ENCODE peak calls at places on chromosome 21, in four cellular contexts. B is testis, L is lower leg skin, V is sigmoid colon. D is an unnamed sample.

GRCh38 chr21:37423103-37423502 is 56.5 kb downstream of the DYRK1A start:
- DNase-seq in L (no peak), V (no peak), B (no peak), D (no peak)

GRCh38 chr21:27507695-27508094 is 540.8 kb upstream of the ADAMTS5 start:
- DNase-seq in L (no peak), B (no peak), V (no peak), D (no peak)

GRCh38 chr21:16117851-16118592 is 388.2 kb downstream of the USP25 start:
- DNase-seq in L (no peak), V (no peak), B (no peak), D (no peak)

GRCh38 chr21:40732998-40733397 is 114.0 kb downstream of the DSCAM start:
- DNase-seq in B (no peak), V (no peak), L (no peak), D (no peak)

GRCh38 chr21:45158491-45159423 is 84.4 kb downstream of the ADARB1 start:
- DNase-seq in B (no peak), V (no peak), L (no peak), D (no peak)

GRCh38 chr21:22791986-22792560 is 1793.9 kb downstream of the NCAM2 start:
- DNase-seq in B (peak; percentile 53), V (no peak), L (no peak), D (peak; percentile 65)

GRCh38 chr21:30072496-30072895 is 94.1 kb downstream of the CLDN17 start:
- DNase-seq in L (no peak), B (peak; percentile 53), V (no peak), D (peak; percentile 26)

GRCh38 chr21:41321211-41321907 is 4.8 kb downstream of the FAM3B start:
- DNase-seq in V (no peak), B (no peak), L (no peak), D (no peak)

GRCh38 chr21:28991861-28992525 is 684 bp downstream of the LTN1 start:
- DNase-seq in B (peak; percentile 37), V (no peak), L (no peak), D (peak; percentile 72)

GRCh38 chr21:36210779-36211659 is 54.4 kb downstream of the DOP1B start:
- DNase-seq in B (no peak), V (no peak), L (no peak), D (no peak)

GRCh38 chr21:40051801-40052200 is 184.6 kb downstream of the PCP4 start:
- DNase-seq in L (no peak), V (no peak), B (no peak), D (no peak)

GRCh38 chr21:28769683-28770082 is 223.0 kb downstream of the LTN1 start:
- DNase-seq in B (no peak), V (no peak), L (no peak), D (no peak)

GRCh38 chr21:27301216-27301615 is 334.3 kb upstream of the ADAMTS5 start:
- DNase-seq in L (no peak), B (no peak), V (no peak), D (no peak)

GRCh38 chr21:20388400-20388799 is 609.8 kb upstream of the NCAM2 start:
- DNase-seq in L (no peak), B (no peak), V (no peak), D (no peak)

GRCh38 chr21:29477941-29478340 is 179.2 kb downstream of the BACH1 start:
- DNase-seq in B (no peak), V (no peak), L (no peak), D (no peak)

GRCh38 chr21:36065497-36066036 is 4.3 kb upstream of the CBR1 start:
- DNase-seq in B (no peak), V (no peak), L (no peak), D (no peak)

GRCh38 chr21:28393279-28393678 is 599.4 kb downstream of the LTN1 start:
- DNase-seq in V (no peak), L (no peak), B (no peak), D (peak; percentile 20)

GRCh38 chr21:33971492-33972013 is 55.9 kb upstream of the ATP5PO start:
- DNase-seq in V (no peak), B (no peak), L (no peak), D (no peak)

GRCh38 chr21:46388206-46388880 is 64.4 kb downstream of the PCNT start:
- DNase-seq in V (no peak), L (no peak), B (no peak), D (no peak)

GRCh38 chr21:46388896-46389295 is 64.9 kb downstream of the PCNT start:
- DNase-seq in L (no peak), V (no peak), B (no peak), D (no peak)

GRCh38 chr21:46384556-46384955 is 60.6 kb downstream of the PCNT start:
- DNase-seq in V (no peak), B (no peak), L (no peak), D (no peak)

GRCh38 chr21:46386726-46387073 is 62.7 kb downstream of the PCNT start:
- DNase-seq in B (no peak), V (no peak), L (no peak), D (no peak)

DNA sequence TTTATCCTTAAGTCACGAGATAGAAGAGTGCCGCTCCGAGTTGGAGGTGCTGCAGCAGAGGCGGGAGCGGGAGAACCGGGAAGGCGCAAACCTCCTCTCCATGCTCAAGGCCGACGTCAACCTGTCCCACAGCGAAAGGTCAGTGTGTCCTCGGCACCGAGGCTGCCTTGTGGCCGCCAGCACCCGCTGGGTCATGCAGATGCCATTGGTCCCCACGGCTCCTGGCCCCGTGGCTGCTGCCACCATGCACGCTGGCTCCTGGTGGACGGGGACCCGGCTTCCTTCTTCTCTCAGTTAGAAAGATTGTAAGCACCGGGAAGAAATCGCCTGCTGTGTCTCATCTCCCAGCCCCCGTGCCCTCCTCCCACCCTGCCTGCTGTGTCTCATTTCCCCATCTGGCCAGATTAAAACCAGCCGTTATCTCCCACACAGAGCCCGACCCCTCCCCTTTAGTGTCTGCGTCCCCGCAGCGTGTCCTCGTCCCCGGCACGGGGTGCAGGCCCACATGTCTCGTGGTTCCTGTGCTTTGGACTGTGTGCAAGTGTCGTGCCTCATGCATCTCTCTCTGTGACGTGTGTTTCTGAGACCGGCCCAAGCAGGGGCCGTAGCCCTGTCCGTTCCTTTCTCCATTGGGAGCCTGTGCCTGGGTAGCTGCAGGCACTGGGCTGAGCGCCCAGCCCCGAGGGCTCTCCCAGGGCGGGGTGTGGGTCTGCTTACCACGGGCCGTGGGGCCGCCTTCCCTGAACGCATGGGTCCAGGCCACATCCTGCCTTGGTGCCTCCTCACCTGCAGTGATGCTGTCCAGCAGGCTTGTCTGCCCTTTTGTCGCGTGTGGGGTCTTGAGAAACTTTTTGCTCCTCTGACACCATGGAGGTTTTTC is 62.1 kb downstream of the PCNT start:
- DNase-seq in V (no peak), B (no peak), L (no peak), D (no peak)
- TF ChIP-seq POLR2A in V (no peak), B (no peak), L (no peak), D (no peak)

DNA sequence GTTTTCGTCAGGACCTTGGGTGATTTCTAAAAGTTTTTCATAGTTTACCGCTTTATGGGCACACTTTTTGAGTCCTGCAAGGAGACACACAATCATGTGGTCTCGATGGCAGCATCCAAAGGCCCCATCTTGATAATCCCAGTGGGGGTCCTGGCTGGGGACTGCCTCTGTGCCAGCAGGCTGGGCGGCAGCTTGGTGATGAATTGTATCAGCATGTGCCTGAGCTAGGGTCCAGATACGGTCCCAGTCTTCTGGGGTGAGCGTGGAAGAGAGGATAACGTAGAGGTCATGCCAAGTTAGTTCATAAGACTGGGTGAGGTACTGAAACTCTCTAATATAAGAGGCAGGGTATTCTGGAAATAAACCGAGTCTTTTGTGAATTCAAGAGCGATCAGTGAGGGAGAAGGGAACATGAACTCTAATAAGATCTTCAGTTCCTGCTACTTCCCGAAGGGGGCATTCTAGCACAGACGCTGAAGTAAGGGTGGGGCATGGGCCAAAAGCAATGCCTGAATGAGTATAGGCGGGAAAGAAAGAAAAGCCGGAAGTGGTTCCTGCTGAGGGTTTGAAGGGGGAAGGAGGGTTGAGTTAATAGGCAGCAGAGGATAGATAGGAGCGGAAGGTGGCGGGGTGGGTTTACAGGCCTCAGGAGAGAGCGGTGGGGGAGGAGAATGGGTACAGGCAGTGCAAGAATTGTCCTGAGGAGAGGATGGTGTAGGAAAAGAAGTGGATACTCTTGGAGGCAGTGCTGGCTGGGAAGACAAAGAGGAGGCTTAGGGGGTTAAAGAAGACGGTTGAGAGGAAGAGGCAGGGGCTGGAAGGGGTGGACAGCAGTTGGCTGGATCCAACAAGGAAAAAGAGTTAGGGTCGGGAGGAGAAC is 1.6 kb downstream of the ERVH48-1 start:
- DNase-seq in V (peak; percentile 90), L (peak; percentile 91), B (peak; percentile 88), D (peak; percentile 90)
- TF ChIP-seq POLR2A in V (no peak), L (no peak), B (no peak), D (peak; percentile 31)

GRCh38 chr21:38965241-38965640 is 159.5 kb downstream of the ETS2 start:
- DNase-seq in B (no peak), L (no peak), V (no peak), D (no peak)

GRCh38 chr21:38968887-38969543 is 163.3 kb downstream of the ETS2 start:
- DNase-seq in L (no peak), V (no peak), B (no peak), D (no peak)

GRCh38 chr21:38963006-38963405 is 157.3 kb downstream of the ETS2 start:
- DNase-seq in B (no peak), V (no peak), L (no peak), D (no peak)

GRCh38 chr21:38970765-38971164 is 165.0 kb downstream of the ETS2 start:
- DNase-seq in V (no peak), L (no peak), B (no peak), D (no peak)

GRCh38 chr21:38965910-38966504 is 160.3 kb downstream of the ETS2 start:
- DNase-seq in V (no peak), L (no peak), B (peak; percentile 66), D (no peak)
- TF ChIP-seq POLR2A in V (no peak), L (no peak), B (no peak), D (no peak)

DNA sequence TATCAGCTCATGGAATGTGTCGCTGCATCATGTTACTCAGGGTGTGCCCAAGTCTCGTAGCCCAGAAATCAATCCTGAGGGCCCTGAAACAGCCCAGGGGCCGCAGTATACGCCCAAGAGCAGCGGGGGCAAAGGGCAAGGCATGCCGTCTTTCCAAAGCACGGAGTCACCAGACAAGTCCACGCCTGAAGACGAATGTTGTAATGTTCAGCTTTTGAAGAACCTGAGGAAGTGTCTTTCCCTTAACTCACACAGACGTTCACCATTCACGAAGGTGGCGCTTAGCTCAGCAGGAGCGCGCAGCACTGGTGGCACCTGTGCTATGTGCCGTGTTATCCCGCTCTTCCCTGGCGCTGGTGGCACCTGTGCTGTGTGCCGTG is 18.8 kb upstream of the PWP2 start:
- DNase-seq in V (no peak), B (peak; percentile 6), L (peak; percentile 45), D (no peak)
- TF ChIP-seq POLR2A in V (no peak), B (no peak), L (no peak), D (no peak)

DNA sequence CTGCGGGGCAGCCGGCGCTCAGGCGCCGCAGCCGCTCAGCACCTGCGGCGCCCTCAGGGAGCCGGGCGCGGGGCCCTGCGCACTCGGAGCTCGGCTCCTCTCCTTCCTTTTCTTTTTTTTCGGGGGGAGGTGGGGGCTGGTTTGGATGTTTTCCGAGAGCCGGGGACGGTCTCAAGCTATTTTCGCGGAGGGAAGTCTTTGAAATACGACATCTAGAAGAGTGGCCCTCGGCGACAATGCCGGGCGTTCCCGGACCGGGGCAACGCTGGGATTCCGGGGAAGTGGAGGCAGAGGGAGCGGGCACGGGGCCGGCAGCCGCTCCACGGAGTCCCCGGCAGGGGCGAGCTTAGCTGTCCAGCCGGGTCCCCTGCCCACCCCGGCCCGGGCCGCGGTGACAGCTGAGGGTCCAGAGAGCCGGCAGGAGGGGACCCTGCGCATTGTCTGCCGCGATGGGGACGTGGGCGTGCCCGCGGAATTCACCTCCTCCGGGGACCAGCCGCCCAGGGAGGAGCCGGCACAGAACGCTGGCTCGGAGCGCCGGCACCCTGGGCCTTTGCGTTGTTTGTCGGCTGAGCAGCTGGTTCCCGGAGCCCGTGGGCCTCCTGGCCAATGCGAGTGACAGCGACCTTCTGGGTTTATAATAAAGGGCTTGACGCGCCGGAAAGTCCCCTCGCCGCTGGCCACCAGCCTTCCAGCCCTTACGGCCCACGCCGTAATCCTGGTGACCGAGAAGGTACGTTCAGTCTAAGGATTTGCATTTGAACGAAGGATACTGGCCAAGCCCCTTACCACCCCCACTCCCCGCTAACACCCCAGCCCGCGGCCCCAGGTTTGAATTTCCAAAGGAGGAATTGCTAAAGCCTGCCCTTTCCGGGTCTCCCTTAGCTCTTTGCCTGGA is 582 bp downstream of the SLC37A1 start:
- DNase-seq in L (peak; percentile 91), V (peak; percentile 72), B (peak; percentile 34), D (peak; percentile 23)
- TF ChIP-seq POLR2A in L (no peak), V (no peak), B (no peak), D (no peak)